ENCODE peak calls at places on chromosomes 16 and 17, in six cellular contexts. M is A549, Z is brain microvascular endothelial cell, W is RWPE1, F is hepatocyte, Y is colonic mucosa. J is an unnamed sample.
A peak's percentile ranks its signal among the peaks of the same experiment; 100 is the strongest.

GRCh38 chr16:13060932-13061331 is 159.5 kb downstream of the SHISA9 start:
- DNase-seq in M (no peak), Z (no peak), W (no peak), F (no peak), Y (peak; percentile 26), J (no peak)

GRCh38 chr17:31495049-31495885 is 103.8 kb downstream of the RAB11FIP4 start:
- DNase-seq in M (no peak), Z (no peak), W (no peak), F (no peak), Y (peak; percentile 69), J (no peak)

GRCh38 chr16:57042157-57043111 is 49.9 kb upstream of the CPNE2 start:
- DNase-seq in M (no peak), Z (no peak), W (peak; percentile 79), F (no peak), Y (no peak), J (no peak)

GRCh38 chr17:59769891-59770290 is 62.4 kb downstream of the VMP1 start:
- DNase-seq in M (no peak), Z (no peak), W (peak; percentile 41), F (no peak), Y (no peak), J (no peak)

GRCh38 chr17:62827722-62828498 is 19.8 kb upstream of the MARCHF10 start:
- DNase-seq in M (no peak), Z (peak; percentile 72), W (no peak), F (peak; percentile 20), Y (no peak), J (no peak)

GRCh38 chr17:50618941-50619340 is 15.7 kb upstream of the ABCC3 start:
- DNase-seq in M (no peak), Z (no peak), W (no peak), F (no peak), Y (no peak), J (no peak)

GRCh38 chr17:27544350-27545131 is 86.4 kb upstream of the LGALS9 start:
- DNase-seq in M (no peak), Z (no peak), W (no peak), F (no peak), Y (no peak), J (no peak)

GRCh38 chr17:55067697-55068439 is 99.3 kb downstream of the STXBP4 start:
- DNase-seq in M (no peak), Z (no peak), W (peak; percentile 12), F (no peak), Y (no peak), J (no peak)

GRCh38 chr16:30004811-30005242 is 6.0 kb downstream of the DOC2A start:
- DNase-seq in M (no peak), Z (no peak), W (no peak), F (no peak), Y (no peak), J (no peak)

GRCh38 chr17:5249615-5250014 is 15.0 kb upstream of the SCIMP start:
- DNase-seq in M (peak; percentile 83), Z (peak; percentile 76), W (peak; percentile 70), F (peak; percentile 74), Y (peak; percentile 74), J (peak; percentile 63)

GRCh38 chr17:45794840-45795239 is 10.7 kb downstream of the CRHR1 start:
- DNase-seq in M (peak; percentile 49), Z (no peak), W (no peak), F (no peak), Y (no peak), J (no peak)

GRCh38 chr16:50526796-50527195 is 21.4 kb upstream of the NKD1 start:
- DNase-seq in M (no peak), Z (no peak), W (no peak), F (no peak), Y (no peak), J (no peak)

GRCh38 chr16:30104492-30104891 is 8.5 kb upstream of the YPEL3 start:
- DNase-seq in M (no peak), Z (no peak), W (peak; percentile 26), F (peak; percentile 58), Y (no peak), J (peak; percentile 67)

GRCh38 chr17:975321-975982 is 4.1 kb downstream of the NXN start:
- DNase-seq in M (no peak), Z (no peak), W (no peak), F (no peak), Y (no peak), J (no peak)

GRCh38 chr16:85588562-85589503 is 24.3 kb upstream of the GSE1 start:
- DNase-seq in M (no peak), Z (no peak), W (no peak), F (no peak), Y (no peak), J (no peak)

GRCh38 chr16:86894168-86894567 is 315.8 kb downstream of the FOXL1 start:
- DNase-seq in M (no peak), Z (no peak), W (no peak), F (no peak), Y (no peak), J (no peak)

DNA sequence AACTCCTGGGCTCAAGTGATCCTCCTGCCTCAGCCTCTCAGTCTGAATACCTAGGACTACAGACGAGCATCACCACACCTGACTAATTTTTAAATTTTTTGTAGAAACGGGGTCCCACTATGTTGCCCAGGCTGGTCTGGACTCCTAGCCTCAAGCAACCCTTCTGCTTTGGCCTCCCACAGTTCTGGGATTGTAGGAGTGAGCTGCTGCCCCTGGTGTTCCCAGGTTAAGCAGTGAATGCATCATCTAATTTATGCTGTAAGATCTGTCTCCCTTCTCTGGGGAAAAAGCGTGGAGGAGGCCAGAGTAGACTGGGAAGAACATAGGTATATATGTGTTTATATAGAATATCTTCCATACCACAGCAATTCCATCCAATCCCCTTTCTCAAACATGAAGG is 6.6 kb upstream of the N4BP1 start:
- DNase-seq in M (no peak), Z (no peak), W (no peak), F (no peak), Y (no peak), J (no peak)
- H3K27ac ChIP-seq in M (no peak overlapping the region), Z (no peak overlapping the region), W (no peak overlapping the region), F (no peak overlapping the region), Y (no peak overlapping the region), J (no peak overlapping the region)

GRCh38 chr16:4859900-4860255 is 12.6 kb downstream of the UBN1 start:
- DNase-seq in M (no peak), Z (peak; percentile 39), W (no peak), F (no peak), Y (no peak), J (no peak)

GRCh38 chr16:4864728-4865127 is 17.4 kb downstream of the UBN1 start:
- DNase-seq in M (no peak), Z (no peak), W (no peak), F (no peak), Y (no peak), J (no peak)

GRCh38 chr16:4862639-4863038 is 15.4 kb downstream of the UBN1 start:
- DNase-seq in M (no peak), Z (no peak), W (peak; percentile 13), F (no peak), Y (no peak), J (peak; percentile 52)

GRCh38 chr16:4859190-4859899 is 12.1 kb downstream of the UBN1 start:
- DNase-seq in M (no peak), Z (peak; percentile 8), W (no peak), F (no peak), Y (no peak), J (no peak)

DNA sequence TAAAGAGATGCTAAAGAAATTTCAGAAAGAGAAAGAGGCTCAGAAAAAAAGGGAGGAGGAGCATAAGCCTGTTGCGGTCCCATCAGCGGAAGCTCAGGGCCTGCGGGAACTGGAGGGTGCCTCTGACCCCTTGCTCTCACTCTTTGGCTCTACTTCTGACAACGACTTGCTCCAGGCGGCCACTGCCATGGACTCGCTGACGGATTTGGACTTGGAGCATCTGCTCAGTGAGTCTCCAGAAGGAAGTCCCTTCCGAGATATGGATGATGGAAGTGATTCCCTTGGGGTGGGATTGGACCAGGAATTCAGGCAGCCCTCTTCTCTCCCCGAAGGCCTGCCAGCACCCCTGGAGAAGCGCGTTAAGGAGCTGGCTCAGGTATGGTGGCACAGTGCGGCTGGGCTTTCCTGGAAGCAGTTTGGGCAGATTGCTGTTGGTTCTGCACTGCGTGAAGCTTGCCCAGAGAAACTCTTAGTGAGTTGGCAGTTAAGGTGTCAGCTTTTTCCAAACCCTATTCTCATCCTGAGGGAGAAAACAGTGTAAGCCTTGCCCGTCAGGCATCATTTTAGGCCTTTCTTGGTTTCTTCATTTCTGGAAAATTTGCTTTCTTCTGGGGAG is 13.6 kb downstream of the UBN1 start:
- DNase-seq in M (no peak), Z (no peak), W (no peak), F (no peak), Y (no peak), J (no peak)
- H3K27ac ChIP-seq in M (no peak overlapping the region), Z (no peak overlapping the region), W (no peak overlapping the region), F (no peak overlapping the region), Y (no peak overlapping the region), J (no peak overlapping the region)

GRCh38 chr17:64020068-64020766 is at the start of gene ICAM2:
- DNase-seq in M (no peak), Z (no peak), W (no peak), F (no peak), Y (peak; percentile 67), J (no peak)

GRCh38 chr17:64022631-64023063 is 2.2 kb upstream of the ICAM2 start:
- DNase-seq in M (no peak), Z (no peak), W (no peak), F (no peak), Y (peak; percentile 11), J (no peak)

GRCh38 chr17:64025732-64026294 is 5.4 kb upstream of the ICAM2 start:
- DNase-seq in M (peak; percentile 87), Z (peak; percentile 42), W (peak; percentile 44), F (peak; percentile 88), Y (peak; percentile 79), J (peak; percentile 83)

GRCh38 chr17:64024781-64025731 is 4.6 kb upstream of the ICAM2 start:
- DNase-seq in M (no peak), Z (no peak), W (no peak), F (no peak), Y (peak; percentile 21), J (no peak)

DNA sequence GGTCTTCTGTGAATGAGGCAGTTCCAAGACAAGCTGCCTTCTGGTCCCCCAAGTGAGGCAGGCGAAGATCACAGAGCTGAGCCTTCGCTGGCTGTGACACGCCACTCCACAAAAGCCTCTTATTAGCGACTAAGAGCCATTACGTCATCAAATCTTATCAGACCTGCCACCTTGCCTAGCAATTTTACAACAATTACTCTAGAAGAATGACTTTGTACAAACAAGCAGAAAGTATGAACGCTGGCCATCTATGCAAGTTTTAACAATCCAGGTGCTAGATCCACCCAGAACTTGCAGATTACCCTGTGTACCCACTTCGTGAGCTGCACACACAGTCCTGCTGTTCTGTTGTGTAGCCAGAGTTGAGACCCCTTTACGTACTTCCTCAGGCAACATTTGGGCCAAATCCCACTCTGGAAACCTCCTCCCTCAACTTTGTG is 3.8 kb upstream of the ICAM2 start:
- DNase-seq in M (no peak), Z (no peak), W (no peak), F (peak; percentile 54), Y (peak; percentile 15), J (no peak)
- H3K27ac ChIP-seq in M (no peak overlapping the region), Z (no peak overlapping the region), W (no peak overlapping the region), F (peak overlapping the region; percentile 66), Y (no peak overlapping the region), J (no peak overlapping the region)

GRCh38 chr17:77146882-77147281 is 6.1 kb downstream of the SEC14L1 start:
- DNase-seq in M (no peak), Z (no peak), W (no peak), F (peak; percentile 69), Y (peak; percentile 69), J (peak; percentile 55)

GRCh38 chr17:77145635-77146632 is 5.2 kb downstream of the SEC14L1 start:
- DNase-seq in M (no peak), Z (peak; percentile 78), W (no peak), F (peak; percentile 71), Y (peak; percentile 52), J (peak; percentile 85)

GRCh38 chr17:77147357-77147801 is 6.6 kb downstream of the SEC14L1 start:
- DNase-seq in M (no peak), Z (no peak), W (no peak), F (peak; percentile 43), Y (no peak), J (no peak)

GRCh38 chr17:77148959-77149510 is 8.3 kb downstream of the SEC14L1 start:
- DNase-seq in M (no peak), Z (no peak), W (no peak), F (no peak), Y (no peak), J (no peak)

GRCh38 chr17:77148109-77148958 is 7.6 kb downstream of the SEC14L1 start:
- DNase-seq in M (no peak), Z (no peak), W (no peak), F (peak; percentile 45), Y (no peak), J (no peak)
- H3K27ac ChIP-seq in M (no peak overlapping the region), Z (no peak overlapping the region), W (peak overlapping the region; percentile 37), F (peak overlapping the region; percentile 64), Y (no peak overlapping the region), J (peak overlapping the region; percentile 89)

J was measured in lung.